ENCODE peak calls at places on chromosomes 1 and 21, in five cellular contexts. R is NCI-H1436 treated with DMSO at 0.1 percent for 48 hours, S is NCI-H345, I is retina, Y is astrocyte of the spinal cord. X is an unnamed sample.

GRCh38 chr1:208215393-208215792 is 28.8 kb downstream of the PLXNA2 start:
- DNase-seq in R (no peak), S (no peak), I (no peak), Y (no peak), X (no peak)

GRCh38 chr1:199297174-199297573 is 658.3 kb downstream of the PTPRC start:
- DNase-seq in R (no peak), S (no peak), I (no peak), Y (no peak), X (no peak)

GRCh38 chr21:42567861-42568260 is 54.2 kb downstream of the SLC37A1 start:
- DNase-seq in R (no peak), S (no peak), I (no peak), Y (no peak), X (no peak)

GRCh38 chr1:149849246-149849946 is 50.0 kb upstream of the BOLA1 start:
- DNase-seq in R (no peak), S (no peak), I (peak), Y (no peak), X (peak)

GRCh38 chr1:85582687-85583354 is 2.3 kb downstream of the CCN1 start:
- DNase-seq in R (no peak), S (no peak), I (no peak), Y (no peak), X (no peak)

GRCh38 chr1:65392497-65392896 is 28.0 kb upstream of the LEPR start:
- DNase-seq in R (no peak), S (no peak), I (no peak), Y (no peak), X (no peak)

GRCh38 chr1:47724427-47724999 is 272.7 kb downstream of the TRABD2B start:
- DNase-seq in R (no peak), S (no peak), I (no peak), Y (no peak), X (no peak)

GRCh38 chr1:205596876-205597275 is 34.9 kb downstream of the ELK4 start:
- DNase-seq in R (no peak), S (no peak), I (no peak), Y (no peak), X (no peak)

GRCh38 chr1:170671629-170671963 is 7.7 kb downstream of the PRRX1 start:
- DNase-seq in R (no peak), S (no peak), I (no peak), Y (no peak), X (no peak)